ENCODE peak calls at places on chromosomes 16 and 17, in seven cellular contexts. Z is testis, M is A549, E is transverse colon, D is lower leg skin, T is right lobe of liver, S is body of pancreas. V is an unnamed sample.
A peak's percentile ranks its signal among the peaks of the same experiment; 100 is the strongest.

GRCh38 chr16:72128701-72129100 is 35.1 kb downstream of the DHX38 start:
- DNase-seq in Z (no peak), M (no peak), E (no peak), D (no peak), T (no peak), S (no peak), V (no peak)

GRCh38 chr16:88478115-88478514 is 25.0 kb downstream of the ZFPM1 start:
- DNase-seq in Z (no peak), M (no peak), E (no peak), D (no peak), T (no peak), S (no peak), V (no peak)

GRCh38 chr17:79362086-79362995 is 248.5 kb downstream of the RBFOX3 start:
- DNase-seq in Z (no peak), M (no peak), E (no peak), D (no peak), T (no peak), S (no peak), V (no peak)

GRCh38 chr17:21233581-21234337 is 19.5 kb downstream of the NATD1 start:
- DNase-seq in Z (peak; percentile 59), M (no peak), E (no peak), D (no peak), T (no peak), S (no peak), V (no peak)

GRCh38 chr16:49489686-49490320 is 116.2 kb downstream of the C16orf78 start:
- DNase-seq in Z (no peak), M (no peak), E (peak; percentile 7), D (peak; percentile 57), T (no peak), S (no peak), V (no peak)

GRCh38 chr16:30368122-30368791 is 2.0 kb downstream of the TBC1D10B start:
- DNase-seq in Z (no peak), M (no peak), E (no peak), D (no peak), T (no peak), S (no peak), V (no peak)

GRCh38 chr16:11976850-11977205 is 294 bp downstream of the SNX29 start:
- DNase-seq in Z (no peak), M (no peak), E (no peak), D (no peak), T (no peak), S (no peak), V (no peak)

GRCh38 chr16:674968-675883 is at the start of gene RHBDL1:
- DNase-seq in Z (no peak), M (no peak), E (peak; percentile 57), D (no peak), T (no peak), S (peak; percentile 53), V (no peak)

GRCh38 chr17:50143461-50144176 is 6.9 kb downstream of the PPP1R9B start:
- DNase-seq in Z (no peak), M (no peak), E (no peak), D (no peak), T (peak; percentile 87), S (no peak), V (no peak)

GRCh38 chr16:13421726-13422125 is 498.2 kb upstream of the ERCC4 start:
- DNase-seq in Z (no peak), M (no peak), E (no peak), D (no peak), T (no peak), S (no peak), V (no peak)

GRCh38 chr17:66945451-66945850 is 19.1 kb upstream of the CACNG4 start:
- DNase-seq in Z (no peak), M (no peak), E (no peak), D (no peak), T (no peak), S (no peak), V (no peak)

GRCh38 chr16:13012591-13012990 is 111.2 kb downstream of the SHISA9 start:
- DNase-seq in Z (no peak), M (no peak), E (no peak), D (no peak), T (no peak), S (no peak), V (no peak)

GRCh38 chr16:12214509-12214908 is 238.0 kb downstream of the SNX29 start:
- DNase-seq in Z (no peak), M (no peak), E (no peak), D (no peak), T (no peak), S (no peak), V (no peak)

GRCh38 chr16:26491271-26491670 is 575.5 kb upstream of the C16orf82 start:
- DNase-seq in Z (no peak), M (no peak), E (no peak), D (no peak), T (no peak), S (no peak), V (no peak)

GRCh38 chr17:9064311-9064834 is 43.1 kb downstream of the NTN1 start:
- DNase-seq in Z (no peak), M (no peak), E (no peak), D (peak; percentile 52), T (no peak), S (no peak), V (no peak)

GRCh38 chr16:62869837-62870236 is 833.6 kb upstream of the CDH8 start:
- DNase-seq in Z (no peak), M (no peak), E (no peak), D (no peak), T (no peak), S (no peak), V (no peak)

GRCh38 chr17:49516190-49516589 is 21.1 kb downstream of the NGFR start:
- DNase-seq in Z (peak; percentile 35), M (no peak), E (no peak), D (peak; percentile 74), T (no peak), S (no peak), V (no peak)

GRCh38 chr17:39114744-39115534 is 36.5 kb downstream of the PLXDC1 start:
- DNase-seq in Z (no peak), M (no peak), E (no peak), D (no peak), T (no peak), S (no peak), V (no peak)

GRCh38 chr16:31710880-31711279 is 162.7 kb upstream of the ZNF267 start:
- DNase-seq in Z (no peak), M (no peak), E (no peak), D (no peak), T (no peak), S (no peak), V (no peak)
- TF ChIP-seq POLR2A in Z (no peak), M (no peak), E (no peak), D (no peak), T (no peak), S (no peak), V (peak; percentile 11)

GRCh38 chr17:77422104-77422782 is 281.5 kb downstream of the SEC14L1 start:
- DNase-seq in Z (no peak), M (no peak), E (no peak), D (no peak), T (no peak), S (no peak), V (no peak)
- TF ChIP-seq POLR2A in Z (no peak), M (no peak), E (no peak), D (no peak), T (no peak), S (no peak), V (no peak)

DNA sequence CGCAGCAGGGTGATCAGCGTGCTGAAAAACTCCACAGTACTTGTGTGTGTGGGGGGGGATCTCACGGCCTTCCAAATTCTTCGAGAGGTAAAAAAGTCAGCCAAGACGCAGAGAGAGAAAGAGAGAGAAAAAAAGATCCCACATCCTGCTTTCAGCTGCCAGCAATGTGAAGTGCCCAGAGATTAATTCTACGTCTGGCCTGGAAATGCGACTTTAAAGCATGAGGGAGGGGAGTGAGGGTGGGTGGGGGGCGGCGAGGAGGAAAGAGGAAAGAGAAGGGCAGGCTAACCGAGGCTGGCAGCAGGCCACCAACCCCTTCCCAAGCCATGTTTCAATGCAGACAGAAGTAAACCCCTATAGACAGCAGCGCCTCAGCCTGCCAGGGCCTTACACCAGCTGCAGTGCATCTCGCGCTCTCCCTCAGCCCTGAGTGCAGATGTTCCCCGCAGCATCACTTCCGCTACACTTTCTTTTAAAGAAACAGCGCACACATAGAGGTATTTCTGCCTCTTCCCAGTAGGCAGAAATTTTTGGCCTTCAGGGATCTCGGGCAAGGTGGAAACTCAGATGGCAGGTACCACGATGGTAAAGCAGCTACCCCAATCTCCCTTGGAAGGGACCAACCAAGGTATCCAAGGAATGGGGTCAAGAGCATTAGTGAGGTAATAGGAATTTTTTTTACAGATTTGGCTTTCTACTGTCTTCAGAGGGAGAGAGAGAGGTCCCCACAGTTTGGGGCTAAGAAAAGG is 87.8 kb downstream of the SMG6 start:
- DNase-seq in Z (peak; percentile 78), M (no peak), E (peak; percentile 72), D (peak; percentile 94), T (peak; percentile 66), S (no peak), V (peak; percentile 60)
- TF ChIP-seq POLR2A in Z (no peak), M (no peak), E (peak; percentile 49), D (no peak), T (no peak), S (no peak), V (peak; percentile 92)

GRCh38 chr16:23452572-23453337 is at the start of gene COG7:
- DNase-seq in Z (peak; percentile 89), M (peak; percentile 76), E (peak; percentile 90), D (peak; percentile 97), T (peak; percentile 91), S (peak; percentile 88), V (peak; percentile 87)
- TF ChIP-seq POLR2A in Z (no peak), M (peak; percentile 65), E (peak; percentile 41), D (no peak), T (no peak), S (peak; percentile 48), V (no peak)

GRCh38 chr17:78173025-78173715 is 4.8 kb downstream of the SYNGR2 start:
- DNase-seq in Z (no peak), M (no peak), E (peak; percentile 68), D (no peak), T (no peak), S (no peak), V (peak; percentile 49)
- TF ChIP-seq POLR2A in Z (no peak), M (no peak), E (no peak), D (no peak), T (no peak), S (no peak), V (no peak)

V was measured in GM12891.